ENCODE peak calls at places on chromosome 19, in seven cellular contexts. K is NCI-H1694 treated with DMSO at 0.1 percent for 48 hours; Z is upper lobe of right lung; O is neural crest cell; H is MCF 10A; T is activated T-helper 9 cell treated with anti-CD3 and anti-CD28 coated beads, Interleukin-2, amount 50 U/mL, for 16 hours; A is breast epithelium. N is an unnamed sample.

GRCh38 chr19:49978324-49978723 is 17.4 kb upstream of the SIGLEC11 start:
- DNase-seq in K (no peak), Z (no peak), O (no peak), H (no peak), T (no peak), A (no peak), N (no peak)

GRCh38 chr19:58261968-58262921 is 16.5 kb upstream of the ZNF8 start:
- DNase-seq in K (no peak), Z (no peak), O (no peak), H (no peak), T (no peak), A (no peak), N (no peak)

GRCh38 chr19:33686687-33687541 is 65.2 kb downstream of the CHST8 start:
- DNase-seq in K (no peak), Z (peak; percentile 54), O (no peak), H (no peak), T (no peak), A (peak; percentile 40), N (no peak)

GRCh38 chr19:16184665-16185122 is 516 bp upstream of the FAM32A start:
- DNase-seq in K (no peak), Z (no peak), O (no peak), H (no peak), T (no peak), A (no peak), N (no peak)

GRCh38 chr19:16216744-16217670 is 19.3 kb downstream of the AP1M1 start:
- DNase-seq in K (peak; percentile 79), Z (no peak), O (no peak), H (no peak), T (no peak), A (no peak), N (no peak)

GRCh38 chr19:2227415-2228156 is 8.5 kb downstream of the PLEKHJ1 start:
- DNase-seq in K (no peak), Z (no peak), O (no peak), H (no peak), T (no peak), A (no peak), N (no peak)

GRCh38 chr19:38151242-38151641 is 72.8 kb downstream of the DPF1 start:
- DNase-seq in K (no peak), Z (no peak), O (no peak), H (no peak), T (no peak), A (no peak), N (no peak)

GRCh38 chr19:53183146-53183545 is 10.0 kb downstream of the ZNF665 start:
- DNase-seq in K (no peak), Z (no peak), O (no peak), H (no peak), T (no peak), A (no peak), N (no peak)

GRCh38 chr19:45098521-45099464 is 5.8 kb downstream of the PPP1R37 start:
- DNase-seq in K (peak; percentile 43), Z (no peak), O (no peak), H (no peak), T (no peak), A (no peak), N (no peak)

GRCh38 chr19:14059093-14059480 is 2.8 kb downstream of the PALM3 start:
- DNase-seq in K (no peak), Z (peak; percentile 67), O (peak; percentile 36), H (no peak), T (peak; percentile 21), A (no peak), N (no peak)

GRCh38 chr19:8702350-8702749 is 3.8 kb upstream of the ACTL9 start:
- DNase-seq in K (no peak), Z (no peak), O (no peak), H (no peak), T (peak; percentile 12), A (no peak), N (no peak)

GRCh38 chr19:44925114-44925891 is 10.9 kb downstream of the APOC1 start:
- DNase-seq in K (no peak), Z (peak; percentile 88), O (no peak), H (no peak), T (no peak), A (no peak), N (no peak)

GRCh38 chr19:39156230-39156890 is 30.8 kb downstream of the PAK4 start:
- DNase-seq in K (no peak), Z (no peak), O (no peak), H (peak; percentile 18), T (no peak), A (no peak), N (no peak)

GRCh38 chr19:18562086-18562485 is 4.4 kb downstream of the KXD1 start:
- DNase-seq in K (no peak), Z (no peak), O (no peak), H (no peak), T (no peak), A (no peak), N (no peak)

N was measured in GOT3.